ENCODE peak calls at places on chromosomes 6 and 20, in four cellular contexts. Q is stimulated activated naive CD8-positive, alpha-beta T cell treated with anti-CD3 and anti-CD28 coated beads, Interleukin-15, Interleukin-2, amounts not matched to agents 100 U/mL and 50 U/mL, for 24 hours; V is activated CD4-positive, alpha-beta T cell treated with anti-CD3 and anti-CD28 coated beads, Interleukin-2, amount 10 ng/mL, durations not matched to agents 7 days and 5 days; J is effector memory CD4-positive, alpha-beta T cell. G is an unnamed sample.

GRCh38 chr6:127096167-127096566 is 22.3 kb upstream of the RSPO3 start:
- DNase-seq in J (no peak), Q (no peak), V (no peak), G (no peak)

GRCh38 chr6:34810936-34811632 is 19.2 kb downstream of the BLTP3A start:
- DNase-seq in V (no peak), Q (peak), J (no peak), G (no peak)

GRCh38 chr20:45963059-45964011 is 8.7 kb downstream of the ZNF335 start:
- DNase-seq in V (peak), Q (no peak), J (no peak), G (no peak)

GRCh38 chr6:156279306-156279969 is 497.7 kb upstream of the ARID1B start:
- DNase-seq in J (no peak), V (no peak), Q (no peak), G (no peak)

GRCh38 chr6:141309295-141309694 is 823.4 kb upstream of the GJE1 start:
- DNase-seq in Q (peak), V (no peak), J (no peak), G (no peak)

GRCh38 chr6:137550527-137550926 is 56.3 kb upstream of the OLIG3 start:
- DNase-seq in J (no peak), V (no peak), Q (no peak), G (no peak)

GRCh38 chr6:85421963-85422362 is 27.9 kb upstream of the NT5E start:
- DNase-seq in J (no peak), Q (no peak), V (no peak), G (no peak)

GRCh38 chr6:166556871-166557322 is 29.6 kb downstream of the RAMACL start:
- DNase-seq in Q (no peak), J (no peak), V (no peak), G (no peak)

GRCh38 chr6:42281570-42281969 is 63.9 kb upstream of the MRPS10 start:
- DNase-seq in J (peak), Q (peak), V (peak), G (no peak)

GRCh38 chr20:2394411-2395055 is 13.8 kb downstream of the TGM6 start:
- DNase-seq in J (no peak), V (no peak), Q (no peak), G (no peak)

GRCh38 chr20:19771031-19771430 is 13.0 kb downstream of the RIN2 start:
- DNase-seq in V (no peak), J (no peak), Q (no peak), G (no peak)

GRCh38 chr6:35568967-35569606 is 56.4 kb upstream of the TULP1 start:
- DNase-seq in J (peak), V (peak), Q (peak), G (peak)

GRCh38 chr20:2693286-2693995 is 861 bp downstream of the EBF4 start:
- DNase-seq in J (peak), V (peak), Q (peak), G (peak)